ENCODE peak calls at places on chromosomes 11 and 22, in six cellular contexts. One of them, this sample, is unnamed.
A peak's percentile ranks its signal among the peaks of the same experiment; 100 is the strongest.

GRCh38 chr22:50503475-50504145 is 3.9 kb downstream of the LMF2 start:
- DNase-seq in tibial nerve: no peak
- DNase-seq in PC-3: no peak
- DNase-seq in CD4-positive, CD25-positive, alpha-beta regulatory T cell: no peak
- DNase-seq in MM.1S: no peak
- DNase-seq in CD8-positive, alpha-beta memory T cell: no peak
- DNase-seq in this sample: no peak

GRCh38 chr22:20764053-20764720 is 9.7 kb upstream of the SERPIND1 start:
- DNase-seq in CD8-positive, alpha-beta memory T cell: no peak
- DNase-seq in tibial nerve: no peak
- DNase-seq in CD4-positive, CD25-positive, alpha-beta regulatory T cell: no peak
- DNase-seq in PC-3: no peak
- DNase-seq in MM.1S: no peak
- DNase-seq in this sample: no peak

GRCh38 chr22:39094717-39095389 is 2.2 kb upstream of the APOBEC3H start:
- DNase-seq in PC-3: no peak
- DNase-seq in tibial nerve: no peak
- DNase-seq in CD4-positive, CD25-positive, alpha-beta regulatory T cell: no peak
- DNase-seq in CD8-positive, alpha-beta memory T cell: no peak
- DNase-seq in MM.1S: no peak
- DNase-seq in this sample: no peak

GRCh38 chr11:65486570-65487466 is 12.0 kb upstream of the MALAT1 start:
- DNase-seq in PC-3: no peak
- DNase-seq in tibial nerve: no peak
- DNase-seq in CD8-positive, alpha-beta memory T cell: no peak
- DNase-seq in MM.1S: no peak
- DNase-seq in CD4-positive, CD25-positive, alpha-beta regulatory T cell: no peak
- DNase-seq in this sample: no peak

GRCh38 chr11:117097567-117098268 is 510 bp downstream of the SIK3 start:
- DNase-seq in PC-3: peak; percentile 33
- DNase-seq in tibial nerve: no peak
- DNase-seq in MM.1S: peak; percentile 25
- DNase-seq in CD8-positive, alpha-beta memory T cell: peak; percentile 15
- DNase-seq in CD4-positive, CD25-positive, alpha-beta regulatory T cell: peak; percentile 19
- DNase-seq in this sample: peak; percentile 52

GRCh38 chr11:2211113-2211971 is 39.7 kb upstream of the TH start:
- DNase-seq in CD4-positive, CD25-positive, alpha-beta regulatory T cell: no peak
- DNase-seq in PC-3: no peak
- DNase-seq in CD8-positive, alpha-beta memory T cell: no peak
- DNase-seq in MM.1S: no peak
- DNase-seq in tibial nerve: no peak
- DNase-seq in this sample: no peak

GRCh38 chr11:67178878-67179277 is 59.8 kb downstream of the KDM2A start:
- DNase-seq in MM.1S: no peak
- DNase-seq in CD8-positive, alpha-beta memory T cell: no peak
- DNase-seq in PC-3: no peak
- DNase-seq in CD4-positive, CD25-positive, alpha-beta regulatory T cell: no peak
- DNase-seq in tibial nerve: no peak
- DNase-seq in this sample: no peak

GRCh38 chr22:30390974-30391691 is 3.9 kb upstream of the RNF215 start:
- DNase-seq in MM.1S: peak; percentile 81
- DNase-seq in CD8-positive, alpha-beta memory T cell: peak; percentile 65
- DNase-seq in PC-3: peak; percentile 77
- DNase-seq in tibial nerve: no peak
- DNase-seq in CD4-positive, CD25-positive, alpha-beta regulatory T cell: peak; percentile 64
- DNase-seq in this sample: peak; percentile 83

GRCh38 chr11:13279487-13279834 is 1.9 kb downstream of the BMAL1 start:
- DNase-seq in CD8-positive, alpha-beta memory T cell: no peak
- DNase-seq in PC-3: no peak
- DNase-seq in tibial nerve: no peak
- DNase-seq in CD4-positive, CD25-positive, alpha-beta regulatory T cell: no peak
- DNase-seq in MM.1S: no peak
- DNase-seq in this sample: no peak

GRCh38 chr11:64870176-64870892 is 8.1 kb downstream of the EHD1 start:
- DNase-seq in tibial nerve: no peak
- DNase-seq in PC-3: peak; percentile 48
- DNase-seq in CD8-positive, alpha-beta memory T cell: no peak
- DNase-seq in MM.1S: no peak
- DNase-seq in CD4-positive, CD25-positive, alpha-beta regulatory T cell: no peak
- DNase-seq in this sample: no peak

GRCh38 chr22:36252754-36253522 is at the start of gene APOL1:
- DNase-seq in CD8-positive, alpha-beta memory T cell: no peak
- DNase-seq in PC-3: no peak
- DNase-seq in CD4-positive, CD25-positive, alpha-beta regulatory T cell: peak; percentile 14
- DNase-seq in MM.1S: peak; percentile 89
- DNase-seq in tibial nerve: no peak
- DNase-seq in this sample: peak; percentile 35

GRCh38 chr11:117171648-117172051 is 6.9 kb upstream of the SIDT2 start:
- DNase-seq in PC-3: no peak
- DNase-seq in CD8-positive, alpha-beta memory T cell: no peak
- DNase-seq in MM.1S: no peak
- DNase-seq in tibial nerve: no peak
- DNase-seq in CD4-positive, CD25-positive, alpha-beta regulatory T cell: no peak
- DNase-seq in this sample: no peak

GRCh38 chr11:119741369-119742262 is 12.6 kb upstream of the NECTIN1 start:
- DNase-seq in MM.1S: peak; percentile 58
- DNase-seq in CD4-positive, CD25-positive, alpha-beta regulatory T cell: no peak
- DNase-seq in PC-3: peak; percentile 60
- DNase-seq in CD8-positive, alpha-beta memory T cell: peak; percentile 47
- DNase-seq in tibial nerve: no peak
- DNase-seq in this sample: peak; percentile 77
- H3K4me3 ChIP-seq in MM.1S: peak overlapping the region; percentile 27
- H3K4me3 ChIP-seq in CD4-positive, CD25-positive, alpha-beta regulatory T cell: no peak overlapping the region
- H3K4me3 ChIP-seq in PC-3: no peak overlapping the region
- H3K4me3 ChIP-seq in CD8-positive, alpha-beta memory T cell: no peak overlapping the region
- H3K4me3 ChIP-seq in tibial nerve: no peak overlapping the region
- H3K4me3 ChIP-seq in this sample: no peak overlapping the region

GRCh38 chr22:48627203-48627602 is 1200.5 kb downstream of the BRD1 start:
- DNase-seq in tibial nerve: no peak
- DNase-seq in CD8-positive, alpha-beta memory T cell: no peak
- DNase-seq in MM.1S: no peak
- DNase-seq in PC-3: no peak
- DNase-seq in CD4-positive, CD25-positive, alpha-beta regulatory T cell: no peak
- DNase-seq in this sample: no peak
- H3K9me3 ChIP-seq in tibial nerve: no peaks in the 10 kb centered on the region
- H3K9me3 ChIP-seq in CD8-positive, alpha-beta memory T cell: no peaks in the 10 kb centered on the region
- H3K9me3 ChIP-seq in MM.1S: no peaks in the 10 kb centered on the region
- H3K9me3 ChIP-seq in PC-3: no peaks in the 10 kb centered on the region
- H3K9me3 ChIP-seq in CD4-positive, CD25-positive, alpha-beta regulatory T cell: no peaks in the 10 kb centered on the region
- H3K9me3 ChIP-seq in this sample: no peaks in the 10 kb centered on the region

DNA sequence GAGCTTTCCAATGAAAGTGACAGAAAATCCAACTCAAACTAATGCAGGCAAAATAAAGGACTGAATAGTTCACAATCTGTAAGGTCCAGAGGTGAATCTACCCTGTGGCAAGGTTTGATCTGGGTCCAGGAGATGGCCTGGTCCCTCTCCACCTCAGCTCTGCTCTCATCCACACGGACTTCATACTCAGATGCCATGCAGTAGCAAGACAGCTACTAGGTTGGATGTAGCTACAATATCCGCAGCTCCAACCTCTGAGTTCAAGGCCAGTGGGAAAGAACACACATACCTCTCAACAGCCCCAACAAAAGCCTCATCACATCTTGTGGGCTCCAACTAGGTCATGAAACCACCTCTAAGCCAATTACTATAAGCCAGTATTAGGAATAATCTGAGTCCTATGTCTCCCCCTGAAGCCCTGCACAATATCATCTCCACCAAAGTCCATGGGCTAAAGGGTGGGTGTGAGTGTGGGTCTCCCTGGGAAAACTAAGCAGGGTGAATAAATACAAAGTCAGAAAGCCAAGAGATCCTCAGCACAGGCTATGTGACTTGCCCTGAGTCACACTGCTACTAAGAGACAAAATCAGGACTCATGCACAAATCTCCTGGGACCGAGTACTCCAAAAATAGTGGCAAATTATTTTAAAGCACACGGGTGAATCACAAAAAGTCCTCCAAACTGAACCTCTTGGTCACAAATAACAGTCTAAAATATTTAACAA is 78.8 kb downstream of the LARGE1 start:
- DNase-seq in tibial nerve: no peak
- DNase-seq in CD8-positive, alpha-beta memory T cell: no peak
- DNase-seq in PC-3: no peak
- DNase-seq in CD4-positive, CD25-positive, alpha-beta regulatory T cell: no peak
- DNase-seq in MM.1S: no peak
- DNase-seq in this sample: no peak
- H3K4me3 ChIP-seq in tibial nerve: no peak overlapping the region
- H3K4me3 ChIP-seq in CD8-positive, alpha-beta memory T cell: no peak overlapping the region
- H3K4me3 ChIP-seq in PC-3: no peak overlapping the region
- H3K4me3 ChIP-seq in CD4-positive, CD25-positive, alpha-beta regulatory T cell: no peak overlapping the region
- H3K4me3 ChIP-seq in MM.1S: peak overlapping the region; percentile 63
- H3K4me3 ChIP-seq in this sample: no peak overlapping the region

GRCh38 chr22:11613898-11614755 is 3913.9 kb upstream of the OR11H1 start:
- DNase-seq in CD4-positive, CD25-positive, alpha-beta regulatory T cell: no peak
- DNase-seq in CD8-positive, alpha-beta memory T cell: no peak
- DNase-seq in PC-3: no peak
- DNase-seq in MM.1S: no peak
- DNase-seq in tibial nerve: no peak
- DNase-seq in this sample: no peak
- H3K9me3 ChIP-seq in CD4-positive, CD25-positive, alpha-beta regulatory T cell: peaks cover 8% of the 10 kb centered on the region
- H3K9me3 ChIP-seq in CD8-positive, alpha-beta memory T cell: peaks cover 3% of the 10 kb centered on the region
- H3K9me3 ChIP-seq in PC-3: no peaks in the 10 kb centered on the region
- H3K9me3 ChIP-seq in MM.1S: no peaks in the 10 kb centered on the region
- H3K9me3 ChIP-seq in tibial nerve: peaks cover 77% of the 10 kb centered on the region
- H3K9me3 ChIP-seq in this sample: peaks cover 3% of the 10 kb centered on the region

DNA sequence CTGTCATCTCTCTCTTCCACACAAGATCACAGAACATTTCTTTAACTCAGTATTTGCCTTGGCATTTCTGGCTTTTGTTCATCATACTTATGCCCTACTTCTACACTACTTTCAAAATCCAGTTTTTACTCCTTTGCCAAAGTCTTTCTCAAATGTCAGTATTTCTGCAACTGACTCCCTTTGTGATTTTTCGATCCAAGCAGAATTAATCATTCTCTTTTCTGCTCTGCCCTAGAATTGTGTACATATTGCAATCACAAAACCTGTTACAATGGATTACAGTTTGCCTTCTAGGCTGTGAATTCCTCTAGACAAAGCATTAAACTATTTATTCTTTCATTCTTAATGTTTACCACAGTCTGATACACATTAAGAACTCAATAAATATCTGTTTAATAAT is 33.3 kb upstream of the GLYAT start:
- DNase-seq in tibial nerve: no peak
- DNase-seq in MM.1S: no peak
- DNase-seq in PC-3: no peak
- DNase-seq in CD8-positive, alpha-beta memory T cell: no peak
- DNase-seq in CD4-positive, CD25-positive, alpha-beta regulatory T cell: no peak
- DNase-seq in this sample: no peak
- H3K4me3 ChIP-seq in tibial nerve: no peak overlapping the region
- H3K4me3 ChIP-seq in MM.1S: no peak overlapping the region
- H3K4me3 ChIP-seq in PC-3: no peak overlapping the region
- H3K4me3 ChIP-seq in CD8-positive, alpha-beta memory T cell: no peak overlapping the region
- H3K4me3 ChIP-seq in CD4-positive, CD25-positive, alpha-beta regulatory T cell: no peak overlapping the region
- H3K4me3 ChIP-seq in this sample: no peak overlapping the region

GRCh38 chr22:49037701-49038245 is 789.9 kb downstream of the BRD1 start:
- DNase-seq in MM.1S: no peak
- DNase-seq in CD4-positive, CD25-positive, alpha-beta regulatory T cell: no peak
- DNase-seq in tibial nerve: no peak
- DNase-seq in CD8-positive, alpha-beta memory T cell: no peak
- DNase-seq in PC-3: no peak
- DNase-seq in this sample: no peak
- H3K9me3 ChIP-seq in MM.1S: no peaks in the 10 kb centered on the region
- H3K9me3 ChIP-seq in CD4-positive, CD25-positive, alpha-beta regulatory T cell: no peaks in the 10 kb centered on the region
- H3K9me3 ChIP-seq in tibial nerve: no peaks in the 10 kb centered on the region
- H3K9me3 ChIP-seq in CD8-positive, alpha-beta memory T cell: no peaks in the 10 kb centered on the region
- H3K9me3 ChIP-seq in PC-3: no peaks in the 10 kb centered on the region
- H3K9me3 ChIP-seq in this sample: no peaks in the 10 kb centered on the region

GRCh38 chr22:24424901-24425775 is 2.3 kb upstream of the ADORA2A start:
- DNase-seq in CD8-positive, alpha-beta memory T cell: no peak
- DNase-seq in tibial nerve: no peak
- DNase-seq in PC-3: no peak
- DNase-seq in MM.1S: no peak
- DNase-seq in CD4-positive, CD25-positive, alpha-beta regulatory T cell: no peak
- DNase-seq in this sample: no peak
- H3K4me3 ChIP-seq in CD8-positive, alpha-beta memory T cell: no peak overlapping the region
- H3K4me3 ChIP-seq in tibial nerve: no peak overlapping the region
- H3K4me3 ChIP-seq in PC-3: no peak overlapping the region
- H3K4me3 ChIP-seq in MM.1S: no peak overlapping the region
- H3K4me3 ChIP-seq in CD4-positive, CD25-positive, alpha-beta regulatory T cell: no peak overlapping the region
- H3K4me3 ChIP-seq in this sample: peak overlapping the region; percentile 47

DNA sequence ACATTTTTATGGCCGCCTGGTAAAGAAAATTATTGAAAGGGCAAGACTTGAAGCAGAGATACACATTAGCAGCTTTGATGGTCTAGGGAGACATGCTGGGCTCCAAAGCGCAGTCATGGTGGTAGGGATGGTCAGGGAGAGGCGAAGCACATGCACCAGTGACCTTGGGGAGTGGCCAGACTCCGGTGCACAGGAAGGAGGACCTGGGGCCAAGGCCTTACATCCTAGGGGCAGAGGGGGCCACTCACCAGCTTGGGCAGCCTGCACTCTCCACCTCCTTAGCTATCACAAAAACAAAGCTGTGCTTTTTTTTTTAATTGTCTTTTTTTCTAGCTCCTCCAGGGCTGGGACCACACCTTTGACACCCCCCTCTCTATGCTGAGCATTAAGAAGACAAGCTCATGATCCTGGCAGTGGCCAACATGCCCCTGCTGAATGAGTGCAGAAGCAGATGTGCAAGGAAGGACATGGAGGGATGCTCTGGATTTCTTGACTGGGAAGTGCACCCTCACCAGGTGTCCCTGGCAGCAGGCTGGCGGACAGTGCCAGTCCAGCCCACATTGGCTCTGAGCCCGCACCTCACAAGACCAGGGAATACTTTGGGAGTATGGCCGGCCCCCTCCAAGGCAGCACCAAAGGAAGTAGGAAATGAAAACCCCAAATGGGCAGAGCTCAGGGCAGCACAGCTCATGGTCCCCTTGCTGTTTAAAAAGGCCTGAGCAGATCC is 619.9 kb downstream of the TBC1D22A start:
- DNase-seq in MM.1S: no peak
- DNase-seq in CD4-positive, CD25-positive, alpha-beta regulatory T cell: no peak
- DNase-seq in PC-3: no peak
- DNase-seq in tibial nerve: no peak
- DNase-seq in CD8-positive, alpha-beta memory T cell: no peak
- DNase-seq in this sample: no peak
- H3K9me3 ChIP-seq in MM.1S: no peaks in the 10 kb centered on the region
- H3K9me3 ChIP-seq in CD4-positive, CD25-positive, alpha-beta regulatory T cell: no peaks in the 10 kb centered on the region
- H3K9me3 ChIP-seq in PC-3: no peaks in the 10 kb centered on the region
- H3K9me3 ChIP-seq in tibial nerve: no peaks in the 10 kb centered on the region
- H3K9me3 ChIP-seq in CD8-positive, alpha-beta memory T cell: no peaks in the 10 kb centered on the region
- H3K9me3 ChIP-seq in this sample: no peaks in the 10 kb centered on the region

DNA sequence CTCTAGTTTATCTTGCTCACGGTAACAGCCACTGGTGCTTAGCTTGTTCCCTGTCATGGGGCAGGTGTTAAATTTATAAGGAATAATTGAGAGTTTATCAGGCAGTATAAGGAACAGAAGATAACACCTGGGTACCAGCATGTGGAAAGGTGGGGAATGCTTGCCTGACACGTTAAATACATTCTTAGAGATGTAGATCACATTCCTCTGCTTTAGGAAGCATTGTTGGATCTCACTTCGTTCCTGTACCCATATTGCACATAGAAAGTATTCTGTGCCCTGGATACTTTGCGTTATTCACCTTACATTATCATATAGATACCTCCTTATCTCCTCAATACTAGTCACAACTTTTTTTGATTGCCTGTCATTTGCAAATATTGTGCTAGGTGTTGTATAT is 114.7 kb downstream of the UVRAG start:
- DNase-seq in MM.1S: no peak
- DNase-seq in CD8-positive, alpha-beta memory T cell: no peak
- DNase-seq in CD4-positive, CD25-positive, alpha-beta regulatory T cell: no peak
- DNase-seq in tibial nerve: no peak
- DNase-seq in PC-3: no peak
- DNase-seq in this sample: no peak
- H3K4me3 ChIP-seq in MM.1S: no peak overlapping the region
- H3K4me3 ChIP-seq in CD8-positive, alpha-beta memory T cell: no peak overlapping the region
- H3K4me3 ChIP-seq in CD4-positive, CD25-positive, alpha-beta regulatory T cell: no peak overlapping the region
- H3K4me3 ChIP-seq in tibial nerve: no peak overlapping the region
- H3K4me3 ChIP-seq in PC-3: no peak overlapping the region
- H3K4me3 ChIP-seq in this sample: no peak overlapping the region

This sample was measured in CD8-positive, alpha-beta T cell.